ENCODE peak calls at places on chromosomes 13 and 19, in four cellular contexts. J is non-pigmented ciliary epithelial cell, A is HFF-Myc, Q is DMS153. H is an unnamed sample.

GRCh38 chr13:52399708-52400107 is 6.3 kb downstream of the THSD1 start:
- DNase-seq in A (no peak), J (no peak), Q (no peak), H (no peak)

GRCh38 chr19:50897612-50898011 is 13.6 kb downstream of the KLK4 start:
- DNase-seq in Q (no peak), A (no peak), J (no peak), H (no peak)

GRCh38 chr13:94710881-94711560 is 1.3 kb downstream of the SOX21 start:
- DNase-seq in Q (peak), J (no peak), A (no peak), H (peak)

GRCh38 chr19:13417054-13417453 is 89.2 kb downstream of the CACNA1A start:
- DNase-seq in A (no peak), Q (no peak), J (no peak), H (no peak)

GRCh38 chr13:93173656-93174055 is 53.0 kb upstream of the GPC6 start:
- DNase-seq in J (no peak), Q (no peak), A (no peak), H (no peak)

GRCh38 chr13:94632227-94632980 is 30.7 kb downstream of the GPR180 start:
- DNase-seq in J (no peak), A (no peak), Q (no peak), H (no peak)

GRCh38 chr19:18675779-18676178 is 7.7 kb upstream of the CRTC1 start:
- DNase-seq in J (no peak), Q (no peak), A (no peak), H (no peak)

GRCh38 chr19:35986664-35987570 is 8.1 kb upstream of the SDHAF1 start:
- DNase-seq in J (no peak), Q (no peak), A (no peak), H (no peak)

GRCh38 chr19:18340990-18341868 is 831 bp downstream of the PGPEP1 start:
- DNase-seq in J (no peak), A (no peak), Q (no peak), H (peak)

GRCh38 chr13:50715402-50716146 is 127.9 kb downstream of the DLEU7 start:
- DNase-seq in Q (no peak), A (no peak), J (no peak), H (no peak)

GRCh38 chr19:43726736-43727592 is 11.1 kb downstream of the IRGC start:
- DNase-seq in A (no peak), Q (no peak), J (no peak), H (no peak)

GRCh38 chr13:51453959-51454703 is 1.3 kb upstream of the INTS6 start:
- DNase-seq in A (no peak), Q (no peak), J (no peak), H (no peak)

GRCh38 chr19:30450945-30451344 is 78.8 kb downstream of the ZNF536 start:
- DNase-seq in Q (no peak), J (no peak), A (no peak), H (no peak)

GRCh38 chr13:109778102-109778542 is 8.3 kb downstream of the IRS2 start:
- DNase-seq in Q (peak), A (no peak), J (no peak), H (peak)

GRCh38 chr19:1449467-1450442 is at the start of gene APC2:
- DNase-seq in A (no peak), Q (no peak), J (no peak), H (peak)

GRCh38 chr13:81171065-81171647 is 830.2 kb upstream of the SPRY2 start:
- DNase-seq in A (no peak), J (no peak), Q (peak), H (no peak)

H was measured in NCI-H774.